ENCODE peak calls at places on chromosomes 4 and X, in four cellular contexts. F is H1, G is dorsolateral prefrontal cortex, K is endothelial cell. V is an unnamed sample.
A peak's percentile ranks its signal among the peaks of the same experiment; 100 is the strongest.

GRCh38 chr4:47876310-47876709 is 38.1 kb downstream of the NFXL1 start:
- DNase-seq in F (no peak), G (no peak), K (no peak), V (no peak)

GRCh38 chr4:182828678-182829025 is 88.5 kb downstream of the DCTD start:
- DNase-seq in F (no peak), G (no peak), K (no peak), V (no peak)

GRCh38 chrX:19811807-19812604 is 75.4 kb downstream of the SH3KBP1 start:
- DNase-seq in F (no peak), G (no peak), K (no peak), V (no peak)

GRCh38 chr4:145427221-145427620 is 54.4 kb upstream of the SMAD1 start:
- DNase-seq in F (no peak), G (no peak), K (no peak), V (no peak)

GRCh38 chrX:153519569-153520285 is 2.3 kb downstream of the ATP2B3 start:
- DNase-seq in F (no peak), G (no peak), K (no peak), V (no peak)

GRCh38 chrX:16934212-16934611 is 12.2 kb upstream of the REPS2 start:
- DNase-seq in F (no peak), G (no peak), K (no peak), V (no peak)

GRCh38 chr4:150217192-150217591 is 138.9 kb downstream of the DCLK2 start:
- DNase-seq in F (no peak), G (no peak), K (no peak), V (peak; percentile 17)

GRCh38 chr4:81466841-81467671 is 4.7 kb downstream of the RASGEF1B start:
- DNase-seq in F (peak; percentile 73), G (no peak), K (peak; percentile 74), V (no peak)

GRCh38 chr4:119984998-119985397 is 81.7 kb downstream of the MAD2L1 start:
- DNase-seq in F (no peak), G (no peak), K (no peak), V (no peak)

GRCh38 chr4:40699648-40700047 is 50.1 kb upstream of the NSUN7 start:
- DNase-seq in F (no peak), G (no peak), K (no peak), V (no peak)

GRCh38 chr4:173529505-173530325 is at the start of gene HAND2:
- DNase-seq in F (peak; percentile 72), G (no peak), K (peak; percentile 51), V (no peak)

GRCh38 chr4:158769175-158769831 is 477 bp downstream of the FNIP2 start:
- DNase-seq in F (peak; percentile 76), G (peak; percentile 34), K (peak; percentile 43), V (no peak)

GRCh38 chrX:19382500-19383145 is 38.9 kb downstream of the PDHA1 start:
- DNase-seq in F (peak; percentile 77), G (no peak), K (peak; percentile 78), V (no peak)

GRCh38 chr4:3464349-3464905 is 1.3 kb downstream of the DOK7 start:
- DNase-seq in F (no peak), G (no peak), K (no peak), V (no peak)

GRCh38 chr4:103067841-103068547 is 8.6 kb downstream of the SLC9B2 start:
- DNase-seq in F (no peak), G (no peak), K (no peak), V (no peak)

GRCh38 chrX:14963447-14964236 is 90.4 kb downstream of the MOSPD2 start:
- DNase-seq in F (no peak), G (no peak), K (no peak), V (no peak)

GRCh38 chrX:107818900-107819521 is 6.7 kb upstream of the MID2 start:
- DNase-seq in F (no peak), G (no peak), K (no peak), V (no peak)

GRCh38 chr4:165621983-165622382 is 243.2 kb downstream of the CPE start:
- DNase-seq in F (no peak), G (no peak), K (no peak), V (no peak)

DNA sequence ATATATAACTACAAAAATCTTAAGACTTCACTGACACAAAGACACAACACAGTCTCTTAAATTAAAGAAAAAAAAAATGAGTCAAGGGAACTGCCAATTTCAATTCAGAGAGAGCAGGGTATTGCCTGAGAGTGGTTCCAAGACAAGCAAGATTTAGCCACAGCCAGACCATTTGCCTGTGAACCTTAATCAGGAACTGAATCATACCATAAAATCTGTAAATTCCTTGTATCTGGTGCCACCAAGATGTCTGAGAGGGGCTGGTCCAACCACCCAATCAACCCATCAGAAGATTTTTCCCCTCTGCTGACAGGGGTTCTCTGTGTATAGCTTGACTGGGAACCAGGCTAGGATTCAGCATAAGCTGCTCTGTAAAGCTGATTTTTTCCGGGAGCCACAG is 159.2 kb downstream of the CPEB2 start:
- DNase-seq in F (no peak), G (no peak), K (no peak), V (no peak)
- TF ChIP-seq CTCF in F (no peak), G (no peak), K (no peak), V (no peak)

GRCh38 chrX:118271770-118272169 is 74.1 kb upstream of the WDR44 start:
- DNase-seq in F (no peak), G (no peak), K (no peak), V (no peak)

DNA sequence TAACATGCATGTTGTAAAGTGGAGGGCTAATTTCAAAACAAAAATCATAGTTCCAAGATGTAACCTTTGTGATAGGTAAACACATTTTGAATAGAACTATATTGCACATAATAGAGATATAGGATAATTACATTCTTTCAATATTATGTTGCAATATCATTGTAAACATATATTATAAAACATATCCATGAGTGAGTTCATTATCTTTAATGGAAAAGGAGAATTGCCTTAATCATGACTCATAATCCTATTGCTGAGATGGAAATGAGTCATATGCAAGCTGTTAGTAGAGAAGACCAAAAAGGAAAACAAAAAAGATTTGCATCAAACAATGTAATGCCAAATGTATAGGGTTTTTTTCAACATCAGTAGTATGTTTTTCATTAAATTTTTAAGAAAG is 73.7 kb upstream of the WDR44 start:
- DNase-seq in F (no peak), G (no peak), K (no peak), V (no peak)
- TF ChIP-seq CTCF in F (no peak), G (no peak), K (no peak), V (no peak)

DNA sequence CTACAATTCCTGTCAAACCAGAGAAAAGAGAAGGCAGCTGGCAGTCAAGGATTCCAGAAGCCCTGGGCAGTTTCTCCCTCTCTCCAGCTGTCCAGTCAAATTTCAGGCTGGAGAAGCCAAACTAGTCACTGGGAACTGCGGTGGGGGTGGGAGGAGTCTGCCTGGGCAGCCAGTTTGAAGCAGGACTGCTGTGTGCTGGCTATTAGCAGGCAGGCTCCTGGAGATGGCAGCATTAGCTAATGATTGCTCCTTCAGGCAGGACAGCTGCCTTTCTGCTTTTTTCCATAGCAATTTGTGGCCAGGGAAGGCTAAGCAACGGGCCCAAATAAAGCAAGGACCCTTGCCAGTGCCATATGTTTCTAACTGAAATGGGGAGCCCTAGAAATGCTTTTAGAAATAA is 44.7 kb upstream of the FGF13 start:
- DNase-seq in F (peak; percentile 44), G (peak; percentile 28), K (peak; percentile 36), V (no peak)
- TF ChIP-seq CTCF in F (peak; percentile 67), G (no peak), K (no peak), V (no peak)

GRCh38 chr4:23717528-23718248 is 172.2 kb downstream of the PPARGC1A start:
- DNase-seq in F (no peak), G (no peak), K (peak; percentile 13), V (peak; percentile 32)
- TF ChIP-seq CTCF in F (peak; percentile 40), G (no peak), K (peak; percentile 57), V (peak; percentile 53)

GRCh38 chrX:140664939-140665338 is 44.6 kb upstream of the LINC00632 start:
- DNase-seq in F (no peak), G (no peak), K (no peak), V (no peak)
- TF ChIP-seq CTCF in F (peak; percentile 36), G (no peak), K (peak; percentile 34), V (peak; percentile 48)